ENCODE peak calls at places on chromosomes 12 and 14, in five cellular contexts. W, B, G, P and H are unnamed samples.

GRCh38 chr12:52020539-52021336 is 14.0 kb downstream of the TAMALIN start:
- DNase-seq in B (peak; percentile 57), W (peak; percentile 93), G (peak; percentile 74), P (peak; percentile 41), H (no peak)

GRCh38 chr14:55877942-55878341 is 240.3 kb upstream of the PELI2 start:
- DNase-seq in P (peak; percentile 4), W (no peak), G (no peak), B (no peak), H (no peak)

GRCh38 chr14:29503903-29504302 is 423.7 kb downstream of the PRKD1 start:
- DNase-seq in G (no peak), W (no peak), P (no peak), B (no peak), H (no peak)

GRCh38 chr14:29569194-29569593 is 358.5 kb downstream of the PRKD1 start:
- DNase-seq in B (no peak), P (no peak), G (no peak), W (no peak), H (no peak)

GRCh38 chr14:34179723-34180122 is 228.8 kb upstream of the EGLN3 start:
- DNase-seq in B (no peak), W (no peak), G (no peak), P (no peak), H (no peak)

GRCh38 chr14:74703043-74703442 is 9.8 kb downstream of the AREL1 start:
- DNase-seq in P (no peak), G (no peak), W (no peak), B (no peak), H (no peak)

GRCh38 chr12:105352940-105353635 is 22.6 kb downstream of the C12orf75 start:
- DNase-seq in G (no peak), P (no peak), W (no peak), B (no peak), H (no peak)

GRCh38 chr14:81161088-81161487 is 59.7 kb downstream of the GTF2A1 start:
- DNase-seq in G (no peak), P (no peak), B (no peak), W (no peak), H (no peak)

GRCh38 chr12:131815132-131815531 is 13.1 kb upstream of the MMP17 start:
- DNase-seq in W (no peak), P (no peak), G (no peak), B (no peak), H (no peak)

GRCh38 chr12:14289596-14289995 is 75.9 kb upstream of the ATF7IP start:
- DNase-seq in W (no peak), G (no peak), P (peak; percentile 82), B (no peak), H (no peak)

GRCh38 chr14:24032727-24033418 is 18.9 kb upstream of the CARMIL3 start:
- DNase-seq in B (no peak), W (no peak), G (peak; percentile 61), P (peak; percentile 72), H (no peak)

GRCh38 chr12:727321-727720 is 25.1 kb upstream of the WNK1 start:
- DNase-seq in G (no peak), P (no peak), W (no peak), B (no peak), H (no peak)

DNA sequence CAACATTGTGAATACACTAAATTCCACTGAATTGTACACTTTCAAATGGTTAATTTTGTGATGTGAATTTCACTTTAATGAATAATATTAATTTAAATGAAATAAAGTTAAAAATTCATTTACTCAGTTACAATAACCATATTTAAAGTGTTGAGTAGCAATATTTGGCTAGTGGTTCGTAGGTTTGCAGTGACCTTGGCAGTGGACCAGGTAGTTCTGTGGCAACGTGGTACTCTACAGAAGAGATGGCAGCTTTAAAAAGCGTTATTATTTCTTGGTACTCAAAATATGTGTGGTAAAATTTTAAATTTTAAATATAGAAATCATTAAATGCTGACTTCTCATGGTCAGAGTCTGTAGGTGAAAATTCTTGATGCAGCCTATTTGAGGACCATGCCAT is 51.6 kb downstream of the AEBP2 start:
- DNase-seq in G (no peak), P (no peak), B (no peak), W (no peak), H (no peak)
- H2BK12ac ChIP-seq in G (no peak overlapping the region), P (no peak overlapping the region), B (no peak overlapping the region), W (no peak overlapping the region), H (no peak overlapping the region)

GRCh38 chr12:24537241-24537860 is 411.6 kb downstream of the BCAT1 start:
- DNase-seq in W (no peak), P (peak; percentile 65), B (no peak), G (peak; percentile 56), H (no peak)
- H2BK12ac ChIP-seq in W (no peak overlapping the region), P (no peak overlapping the region), B (no peak overlapping the region), G (peak overlapping the region; percentile 74), H (no peak overlapping the region)

DNA sequence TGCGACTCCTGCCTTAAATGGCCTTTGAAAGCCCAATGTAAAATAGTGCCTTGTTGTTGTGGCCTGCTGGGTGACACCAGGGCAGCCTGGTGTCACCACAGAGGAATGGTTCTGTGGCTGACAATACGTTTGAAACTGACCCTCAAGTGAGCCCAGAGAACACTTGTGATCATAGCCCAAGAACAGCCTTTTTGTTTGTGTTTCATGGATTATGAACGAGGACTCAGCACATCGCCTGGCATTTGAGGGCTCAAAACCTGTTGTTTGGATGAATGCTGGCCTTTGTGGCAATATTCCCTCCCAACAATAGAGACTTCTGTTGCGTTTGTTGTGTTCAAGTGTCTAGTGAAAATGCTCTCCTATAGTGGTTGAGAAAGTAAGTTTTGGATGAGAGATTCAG is 48.5 kb downstream of the TSPAN9 start:
- DNase-seq in B (no peak), G (no peak), P (no peak), W (no peak), H (no peak)
- H2BK12ac ChIP-seq in B (no peak overlapping the region), G (no peak overlapping the region), P (no peak overlapping the region), W (no peak overlapping the region), H (no peak overlapping the region)

DNA sequence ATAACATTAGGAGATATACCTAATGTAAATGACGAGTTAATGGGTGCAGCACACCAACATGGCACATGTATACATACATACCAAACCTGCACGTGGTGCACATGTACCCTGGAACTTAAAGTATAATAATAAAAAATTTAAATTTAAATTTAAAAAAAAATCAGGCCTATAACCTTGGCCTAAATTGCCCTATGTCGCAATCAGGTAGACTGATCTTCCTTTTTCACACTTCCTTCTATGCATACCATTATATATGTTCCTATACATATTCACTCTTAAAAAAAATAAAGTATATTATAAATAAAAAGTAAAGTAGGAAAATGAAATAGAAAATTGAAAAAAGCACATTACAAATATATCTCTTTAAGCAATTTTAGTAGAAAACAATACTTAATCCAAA is 117.7 kb upstream of the GARIN2 start:
- DNase-seq in B (no peak), P (no peak), W (no peak), G (no peak), H (no peak)
- H2BK12ac ChIP-seq in B (no peak overlapping the region), P (no peak overlapping the region), W (no peak overlapping the region), G (no peak overlapping the region), H (no peak overlapping the region)

DNA sequence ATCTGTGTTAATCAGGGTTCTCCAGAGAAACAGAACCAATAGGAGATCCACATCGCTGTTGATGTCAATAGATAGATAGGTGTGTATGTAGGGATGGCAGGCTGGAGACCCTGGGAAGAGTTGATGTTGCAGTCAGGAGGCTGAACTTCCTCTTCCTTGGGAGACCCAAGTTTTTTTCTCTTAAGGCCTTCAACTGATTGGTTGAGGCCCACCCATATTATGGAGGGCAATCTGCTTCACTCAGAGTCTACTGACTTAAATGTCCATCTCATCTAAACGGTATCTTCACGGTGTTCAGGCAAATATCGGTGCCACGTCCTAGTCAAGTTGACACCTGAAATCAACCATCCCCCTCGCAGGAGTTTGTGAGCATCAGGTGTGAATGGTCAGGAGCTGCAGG is 63.0 kb downstream of the ETV6 start:
- DNase-seq in W (no peak), B (no peak), G (no peak), P (no peak), H (no peak)
- H2BK12ac ChIP-seq in W (no peak overlapping the region), B (no peak overlapping the region), G (no peak overlapping the region), P (no peak overlapping the region), H (no peak overlapping the region)

GRCh38 chr12:54628186-54628846 is 6.4 kb downstream of the LACRT start:
- DNase-seq in P (no peak), W (peak; percentile 14), B (no peak), G (no peak), H (no peak)
- H2BK12ac ChIP-seq in P (no peak overlapping the region), W (no peak overlapping the region), B (no peak overlapping the region), G (no peak overlapping the region), H (no peak overlapping the region)

GRCh38 chr14:92719890-92720323 is 28.5 kb downstream of the LGMN start:
- DNase-seq in W (no peak), B (no peak), G (peak; percentile 33), P (no peak), H (no peak)
- H2BK12ac ChIP-seq in W (no peak overlapping the region), B (no peak overlapping the region), G (no peak overlapping the region), P (no peak overlapping the region), H (no peak overlapping the region)

DNA sequence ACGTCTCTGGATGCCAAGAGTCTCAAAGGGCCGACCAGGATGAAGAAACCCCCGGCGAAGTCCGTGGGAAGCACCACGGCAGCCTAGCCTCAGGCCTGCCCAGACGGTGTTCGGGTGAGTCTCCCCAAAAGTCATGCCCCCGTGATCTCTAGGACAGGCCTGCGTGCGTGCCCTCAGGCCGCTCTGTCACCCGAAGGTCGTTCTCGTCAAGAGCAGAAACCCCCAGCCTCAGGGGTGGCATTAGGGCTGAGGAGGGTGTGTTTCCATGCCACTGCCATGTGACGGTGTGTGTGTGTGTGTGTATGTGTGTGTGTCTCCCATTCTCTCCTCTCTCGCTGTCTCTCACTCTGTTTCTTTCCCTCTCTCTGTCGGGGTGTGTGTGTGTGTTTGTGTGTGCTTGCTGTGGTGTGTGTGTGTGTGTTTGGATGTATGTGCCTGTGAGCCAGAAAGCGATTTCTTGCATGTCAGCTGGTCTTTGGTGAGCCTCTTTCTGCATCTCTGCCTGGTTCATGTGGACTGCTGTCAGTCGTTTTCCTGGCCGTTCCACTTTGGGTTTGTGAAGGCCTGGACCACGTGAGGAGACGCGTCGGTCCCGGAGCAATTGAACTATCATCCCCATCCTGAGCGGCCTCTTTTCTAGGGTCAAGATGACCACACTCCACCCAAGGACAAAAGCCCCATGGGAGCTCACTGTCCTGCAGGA is 772.5 kb upstream of the ALG10B start:
- DNase-seq in W (no peak), B (no peak), G (no peak), P (no peak), H (no peak)
- H2BK12ac ChIP-seq in W (no peak overlapping the region), B (no peak overlapping the region), G (no peak overlapping the region), P (no peak overlapping the region), H (no peak overlapping the region)

GRCh38 chr12:108677381-108677780 is 43.7 kb upstream of the SELPLG start:
- DNase-seq in P (no peak), B (no peak), W (no peak), G (no peak), H (no peak)

GRCh38 chr12:108678070-108678730 is 44.5 kb upstream of the SELPLG start:
- DNase-seq in B (no peak), P (no peak), W (no peak), G (no peak), H (no peak)

GRCh38 chr12:108681317-108681716 is 47.6 kb upstream of the SELPLG start:
- DNase-seq in G (no peak), P (no peak), B (no peak), W (no peak), H (no peak)

GRCh38 chr12:108675792-108676191 is 42.1 kb upstream of the SELPLG start:
- DNase-seq in W (no peak), P (no peak), G (no peak), B (no peak), H (no peak)

GRCh38 chr12:108679282-108679681 is 45.6 kb upstream of the SELPLG start:
- DNase-seq in W (no peak), B (no peak), P (no peak), G (no peak), H (no peak)
- H2BK12ac ChIP-seq in W (no peak overlapping the region), B (no peak overlapping the region), P (no peak overlapping the region), G (no peak overlapping the region), H (no peak overlapping the region)